ENCODE peak calls at places on chromosomes 5 and 9, in eight cellular contexts. M is HepG2, O is GM12878, F is HCT116, Y is GM23338, H is K562, P is endothelial cell of umbilical vein, E is H1. Q is an unnamed sample.

GRCh38 chr9:99140685-99141314 is 35.9 kb downstream of the TGFBR1 start:
- DNase-seq in M (peak), O (no peak), F (peak), Y (peak), H (peak), P (peak), E (no peak), Q (no peak)

GRCh38 chr9:133307271-133307670 is 28.7 kb downstream of the SURF6 start:
- DNase-seq in M (no peak), O (no peak), F (no peak), Y (no peak), H (no peak), P (no peak), E (no peak), Q (no peak)

GRCh38 chr5:37668524-37669047 is 171.3 kb downstream of the GDNF start:
- DNase-seq in M (peak), O (no peak), F (peak), Y (peak), H (peak), P (peak), E (no peak), Q (no peak)

GRCh38 chr5:82467006-82467561 is 188.9 kb upstream of the RPS23 start:
- DNase-seq in M (no peak), O (no peak), F (no peak), Y (peak), H (peak), P (peak), E (no peak), Q (no peak)

GRCh38 chr5:23405316-23406068 is 101.9 kb upstream of the PRDM9 start:
- DNase-seq in M (no peak), O (no peak), F (no peak), Y (no peak), H (no peak), P (no peak), E (no peak), Q (no peak)

GRCh38 chr9:90916147-90916734 is 114.6 kb downstream of the SYK start:
- DNase-seq in M (no peak), O (no peak), F (no peak), Y (no peak), H (no peak), P (no peak), E (no peak), Q (no peak)

GRCh38 chr5:19314840-19315239 is 673.2 kb downstream of the CDH18 start:
- DNase-seq in M (no peak), O (no peak), F (no peak), Y (peak), H (no peak), P (no peak), E (no peak), Q (no peak)

GRCh38 chr9:129865668-129866320 is 30.5 kb downstream of the USP20 start:
- DNase-seq in M (no peak), O (no peak), F (no peak), Y (no peak), H (no peak), P (no peak), E (no peak), Q (no peak)

GRCh38 chr5:122741681-122742080 is 33.2 kb upstream of the SNX2 start:
- DNase-seq in M (no peak), O (no peak), F (no peak), Y (no peak), H (no peak), P (no peak), E (no peak), Q (no peak)

GRCh38 chr5:139795074-139796001 is at the start of gene PSD2:
- DNase-seq in M (no peak), O (no peak), F (no peak), Y (peak), H (peak), P (no peak), E (peak), Q (no peak)

GRCh38 chr5:66440202-66440680 is 156.0 kb upstream of the MAST4 start:
- DNase-seq in M (no peak), O (no peak), F (no peak), Y (no peak), H (no peak), P (peak), E (no peak), Q (no peak)

GRCh38 chr9:91902465-91903125 is 47.4 kb downstream of the ROR2 start:
- DNase-seq in M (no peak), O (no peak), F (no peak), Y (no peak), H (no peak), P (no peak), E (no peak), Q (no peak)

GRCh38 chr9:16074962-16075361 is 522.1 kb downstream of the CCDC171 start:
- DNase-seq in M (no peak), O (no peak), F (no peak), Y (no peak), H (no peak), P (no peak), E (no peak), Q (peak)

GRCh38 chr9:105233836-105234235 is 10.6 kb upstream of the SLC44A1 start:
- DNase-seq in M (no peak), O (no peak), F (no peak), Y (no peak), H (no peak), P (peak), E (no peak), Q (peak)

GRCh38 chr5:177312649-177313181 is 1.0 kb upstream of the MXD3 start:
- DNase-seq in M (peak), O (no peak), F (peak), Y (peak), H (peak), P (no peak), E (no peak), Q (no peak)

GRCh38 chr9:127955294-127956015 is 17.8 kb upstream of the DPM2 start:
- DNase-seq in M (peak), O (no peak), F (peak), Y (peak), H (peak), P (peak), E (peak), Q (no peak)

GRCh38 chr5:132253008-132253441 is 4.5 kb upstream of the PDLIM4 start:
- DNase-seq in M (no peak), O (no peak), F (no peak), Y (no peak), H (no peak), P (no peak), E (no peak), Q (no peak)

GRCh38 chr5:421287-421880 is 21.6 kb upstream of the EXOC3 start:
- DNase-seq in M (no peak), O (no peak), F (no peak), Y (no peak), H (no peak), P (no peak), E (no peak), Q (no peak)

GRCh38 chr9:94097788-94098413 is 13.6 kb downstream of the PTPDC1 start:
- DNase-seq in M (no peak), O (no peak), F (peak), Y (no peak), H (no peak), P (no peak), E (no peak), Q (no peak)

GRCh38 chr5:159917919-159918487 is 1.7 kb downstream of the ADRA1B start:
- DNase-seq in M (no peak), O (no peak), F (no peak), Y (no peak), H (no peak), P (no peak), E (no peak), Q (no peak)

GRCh38 chr5:153157156-153157555 is 333.3 kb upstream of the GRIA1 start:
- DNase-seq in M (no peak), O (no peak), F (no peak), Y (no peak), H (no peak), P (no peak), E (no peak), Q (no peak)

GRCh38 chr9:126975327-126976059 is 60.9 kb downstream of the RALGPS1 start:
- DNase-seq in M (no peak), O (no peak), F (no peak), Y (no peak), H (no peak), P (no peak), E (no peak), Q (no peak)

GRCh38 chr9:38343552-38343951 is 49.0 kb upstream of the ALDH1B1 start:
- DNase-seq in M (no peak), O (no peak), F (no peak), Y (no peak), H (no peak), P (no peak), E (peak), Q (no peak)

GRCh38 chr5:77893225-77893860 is 117.2 kb upstream of the TBCA start:
- DNase-seq in M (peak), O (no peak), F (peak), Y (no peak), H (peak), P (peak), E (no peak), Q (no peak)

GRCh38 chr9:84368593-84368992 is 28.0 kb upstream of the SLC28A3 start:
- DNase-seq in M (no peak), O (no peak), F (no peak), Y (no peak), H (no peak), P (no peak), E (no peak), Q (no peak)

GRCh38 chr9:84361645-84362044 is 21.1 kb upstream of the SLC28A3 start:
- DNase-seq in M (no peak), O (no peak), F (no peak), Y (no peak), H (no peak), P (no peak), E (no peak), Q (no peak)

GRCh38 chr9:84371737-84372136 is 31.2 kb upstream of the SLC28A3 start:
- DNase-seq in M (peak), O (no peak), F (no peak), Y (no peak), H (no peak), P (no peak), E (no peak), Q (no peak)

GRCh38 chr9:84366683-84367082 is 26.1 kb upstream of the SLC28A3 start:
- DNase-seq in M (no peak), O (no peak), F (no peak), Y (no peak), H (no peak), P (no peak), E (no peak), Q (no peak)
- H3K27ac ChIP-seq in M (no peak), O (no peak), F (no peak), Y (no peak), H (no peak), P (no peak), E (no peak), Q (no peak)

DNA sequence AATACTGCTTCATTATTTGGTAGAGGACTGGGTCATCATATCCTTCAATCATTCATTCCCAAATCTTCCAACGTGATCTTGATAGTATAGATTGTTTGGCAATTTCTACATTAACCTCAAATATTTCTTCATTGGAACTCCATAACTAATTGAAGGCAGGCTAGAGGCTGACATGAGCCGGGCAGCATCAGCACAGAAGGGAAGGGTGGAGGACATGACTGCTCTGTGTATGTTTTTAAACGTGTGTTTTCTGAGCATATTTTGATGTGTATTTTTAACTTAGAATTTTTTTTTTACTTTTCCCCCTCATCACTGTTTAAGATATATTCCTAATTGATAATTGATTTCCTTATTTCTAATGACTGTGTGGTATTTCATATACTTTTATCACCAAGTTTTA is 12.6 kb downstream of the DDX4 start:
- DNase-seq in M (no peak), O (no peak), F (no peak), Y (no peak), H (no peak), P (no peak), E (no peak), Q (no peak)
- TF ChIP-seq POLR2AphosphoS5 in M (no peak), O (no peak), F (no peak), Y (no peak), H (no peak), P (no peak), E (no peak), Q (no peak)

GRCh38 chr9:37026085-37026935 is 7.8 kb downstream of the PAX5 start:
- DNase-seq in M (no peak), O (no peak), F (no peak), Y (peak), H (no peak), P (no peak), E (peak), Q (no peak)
- TF ChIP-seq EZH2 in M (peak), O (no peak), F (no peak), Y (peak), H (no peak), P (peak), E (peak), Q (peak)

GRCh38 chr5:68265347-68265746 is 49.8 kb downstream of the PIK3R1 start:
- DNase-seq in M (no peak), O (no peak), F (no peak), Y (no peak), H (no peak), P (no peak), E (no peak), Q (no peak)

GRCh38 chr5:68266457-68266856 is 50.9 kb downstream of the PIK3R1 start:
- DNase-seq in M (no peak), O (no peak), F (no peak), Y (no peak), H (no peak), P (no peak), E (no peak), Q (no peak)

GRCh38 chr5:68265822-68266395 is 50.4 kb downstream of the PIK3R1 start:
- DNase-seq in M (no peak), O (no peak), F (no peak), Y (no peak), H (no peak), P (no peak), E (no peak), Q (no peak)

GRCh38 chr5:68268363-68269130 is 53.0 kb downstream of the PIK3R1 start:
- DNase-seq in M (no peak), O (no peak), F (no peak), Y (no peak), H (no peak), P (no peak), E (no peak), Q (no peak)

GRCh38 chr5:68267044-68267443 is 51.5 kb downstream of the PIK3R1 start:
- DNase-seq in M (no peak), O (no peak), F (no peak), Y (no peak), H (no peak), P (no peak), E (no peak), Q (no peak)
- H3K27ac ChIP-seq in M (no peak), O (peak), F (no peak), Y (no peak), H (no peak), P (no peak), E (no peak), Q (peak)

GRCh38 chr5:179820127-179820482 is 600 bp upstream of the SQSTM1 start:
- DNase-seq in M (no peak), O (no peak), F (no peak), Y (no peak), H (no peak), P (peak), E (peak), Q (no peak)

GRCh38 chr5:179817071-179817840 is 3.4 kb upstream of the SQSTM1 start:
- DNase-seq in M (no peak), O (no peak), F (no peak), Y (peak), H (no peak), P (no peak), E (peak), Q (no peak)

GRCh38 chr5:179820483-179821297 is at the start of gene SQSTM1:
- DNase-seq in M (peak), O (no peak), F (no peak), Y (peak), H (peak), P (peak), E (peak), Q (no peak)

GRCh38 chr5:179819296-179820126 is 1.2 kb upstream of the SQSTM1 start:
- DNase-seq in M (peak), O (no peak), F (no peak), Y (peak), H (peak), P (peak), E (peak), Q (no peak)

DNA sequence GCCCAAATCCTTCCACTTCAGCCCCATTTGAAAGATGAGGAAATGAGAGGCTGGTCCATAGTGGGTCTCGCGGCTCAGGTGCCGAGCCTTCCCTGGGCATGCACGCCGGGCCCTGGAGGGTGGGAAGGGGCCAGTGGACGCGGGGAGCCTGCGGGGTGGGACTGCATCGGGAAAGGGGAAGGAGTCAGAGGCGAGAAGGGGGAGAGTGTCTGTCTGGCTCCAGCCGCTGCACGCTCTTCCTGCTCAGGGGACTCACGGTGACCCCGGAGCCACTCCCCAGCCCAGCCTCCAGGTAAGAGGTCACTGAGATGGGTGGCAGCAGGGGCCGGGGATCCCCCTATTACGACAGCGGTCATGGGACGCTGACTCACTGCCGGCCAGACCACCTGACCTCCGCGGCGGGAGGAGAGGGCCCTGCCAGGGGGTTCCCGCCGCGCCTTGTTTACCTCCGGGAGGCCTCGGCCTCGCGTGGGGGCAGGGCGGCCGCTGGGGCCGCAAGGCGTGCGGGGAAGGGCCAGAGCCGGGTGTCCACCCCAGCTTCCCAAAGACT is 1.9 kb upstream of the SQSTM1 start:
- DNase-seq in M (peak), O (peak), F (peak), Y (peak), H (peak), P (peak), E (peak), Q (no peak)
- TF ChIP-seq POLR2AphosphoS5 in M (peak), O (peak), F (peak), Y (peak), H (peak), P (peak), E (peak), Q (no peak)

GRCh38 chr9:5951686-5952211 is 61.1 kb downstream of the MLANA start:
- DNase-seq in M (no peak), O (no peak), F (no peak), Y (no peak), H (no peak), P (no peak), E (no peak), Q (no peak)
- TF ChIP-seq EZH2 in M (no peak), O (no peak), F (no peak), Y (no peak), H (no peak), P (no peak), E (no peak), Q (no peak)

GRCh38 chr9:479951-480350 is 265.3 kb downstream of the DOCK8 start:
- DNase-seq in M (no peak), O (no peak), F (no peak), Y (no peak), H (no peak), P (no peak), E (no peak), Q (no peak)
- H3K27ac ChIP-seq in M (no peak), O (no peak), F (no peak), Y (no peak), H (no peak), P (no peak), E (no peak), Q (no peak)

GRCh38 chr5:74575741-74576538 is 64.6 kb downstream of the ENC1 start:
- DNase-seq in M (no peak), O (no peak), F (no peak), Y (no peak), H (no peak), P (peak), E (no peak), Q (no peak)
- TF ChIP-seq POLR2AphosphoS5 in M (no peak), O (no peak), F (no peak), Y (no peak), H (no peak), P (peak), E (no peak), Q (no peak)

Q was measured in SK-N-MC.